ENCODE peak calls at places on chromosomes 16 and 17, in seven cellular contexts. Z, R, H, C, B, W and Y are unnamed samples.
A peak's percentile ranks its signal among the peaks of the same experiment; 100 is the strongest.

GRCh38 chr16:24652803-24653202 is 76.6 kb upstream of the TNRC6A start:
- DNase-seq in Z (no peak), R (no peak), H (no peak), C (no peak), B (no peak), W (no peak), Y (no peak)

GRCh38 chr16:48537909-48538745 is 71.9 kb downstream of the N4BP1 start:
- DNase-seq in Z (no peak), R (no peak), H (no peak), C (no peak), B (no peak), W (no peak), Y (no peak)

GRCh38 chr17:17109231-17109630 is 67.0 kb downstream of the MPRIP start:
- DNase-seq in Z (no peak), R (no peak), H (no peak), C (no peak), B (peak; percentile 46), W (no peak), Y (no peak)

GRCh38 chr17:8117980-8118768 is at the start of gene ALOXE3:
- DNase-seq in Z (peak; percentile 65), R (peak; percentile 29), H (peak; percentile 73), C (no peak), B (peak; percentile 62), W (peak; percentile 97), Y (peak; percentile 41)

GRCh38 chr17:12859520-12859919 is 70.2 kb downstream of the ARHGAP44 start:
- DNase-seq in Z (no peak), R (no peak), H (no peak), C (peak; percentile 31), B (no peak), W (no peak), Y (no peak)

GRCh38 chr16:30340621-30341020 is 14.5 kb downstream of the CD2BP2 start:
- DNase-seq in Z (no peak), R (no peak), H (no peak), C (no peak), B (no peak), W (no peak), Y (no peak)

GRCh38 chr16:85863384-85863774 is 35.6 kb upstream of the IRF8 start:
- DNase-seq in Z (no peak), R (no peak), H (no peak), C (no peak), B (no peak), W (peak; percentile 29), Y (no peak)

GRCh38 chr16:14307623-14308356 is 236.7 kb downstream of the MRTFB start:
- DNase-seq in Z (no peak), R (no peak), H (peak; percentile 35), C (peak; percentile 56), B (no peak), W (no peak), Y (peak; percentile 33)

GRCh38 chr17:76166168-76166567 is 25.1 kb upstream of the FOXJ1 start:
- DNase-seq in Z (no peak), R (no peak), H (no peak), C (peak; percentile 32), B (no peak), W (no peak), Y (no peak)

GRCh38 chr16:57022445-57022844 is 33.1 kb downstream of the NLRC5 start:
- DNase-seq in Z (no peak), R (no peak), H (no peak), C (no peak), B (no peak), W (no peak), Y (no peak)

GRCh38 chr16:60648260-60648659 is 1388.0 kb downstream of the CDH8 start:
- DNase-seq in Z (no peak), R (no peak), H (no peak), C (no peak), B (no peak), W (no peak), Y (no peak)

GRCh38 chr17:48907713-48908046 is 527 bp upstream of the UBE2Z start:
- DNase-seq in Z (peak; percentile 89), R (no peak), H (no peak), C (peak; percentile 45), B (no peak), W (no peak), Y (no peak)

GRCh38 chr16:83842755-83843507 is 35.2 kb downstream of the HSBP1 start:
- DNase-seq in Z (peak; percentile 74), R (no peak), H (no peak), C (no peak), B (no peak), W (no peak), Y (no peak)

GRCh38 chr17:47164263-47164662 is 24.8 kb downstream of the CDC27 start:
- DNase-seq in Z (no peak), R (no peak), H (no peak), C (no peak), B (no peak), W (no peak), Y (no peak)

GRCh38 chr17:75130059-75130631 is 1.4 kb downstream of the NT5C start:
- DNase-seq in Z (no peak), R (no peak), H (no peak), C (no peak), B (no peak), W (no peak), Y (no peak)

GRCh38 chr17:80101946-80102706 is 745 bp downstream of the GAA start:
- DNase-seq in Z (peak; percentile 69), R (no peak), H (peak; percentile 58), C (no peak), B (peak; percentile 54), W (peak; percentile 19), Y (no peak)

GRCh38 chr16:56774009-56774408 is 44.1 kb downstream of the NUP93 start:
- DNase-seq in Z (no peak), R (no peak), H (no peak), C (no peak), B (no peak), W (no peak), Y (no peak)

GRCh38 chr17:41098476-41098875 is 534 bp upstream of the KRTAP4-8 start:
- DNase-seq in Z (no peak), R (no peak), H (no peak), C (no peak), B (no peak), W (no peak), Y (no peak)

GRCh38 chr17:17167356-17167755 is 38.8 kb downstream of the PLD6 start:
- DNase-seq in Z (no peak), R (no peak), H (no peak), C (no peak), B (no peak), W (no peak), Y (no peak)

GRCh38 chr17:75504347-75505151 is 10.8 kb downstream of the CASKIN2 start:
- DNase-seq in Z (peak; percentile 11), R (peak; percentile 16), H (peak; percentile 53), C (no peak), B (no peak), W (peak; percentile 49), Y (peak; percentile 68)

GRCh38 chr17:73639926-73640325 is 4.3 kb downstream of the SDK2 start:
- DNase-seq in Z (no peak), R (no peak), H (no peak), C (no peak), B (no peak), W (no peak), Y (peak; percentile 6)

GRCh38 chr16:31386157-31386984 is 6.8 kb upstream of the ITGAD start:
- DNase-seq in Z (peak; percentile 1), R (no peak), H (peak; percentile 33), C (peak; percentile 13), B (no peak), W (peak; percentile 80), Y (peak; percentile 62)

GRCh38 chr16:86608301-86608747 is 30.0 kb downstream of the FOXL1 start:
- DNase-seq in Z (peak; percentile 97), R (no peak), H (no peak), C (no peak), B (no peak), W (no peak), Y (no peak)

GRCh38 chr17:37546242-37546641 is 56.6 kb downstream of the DUSP14 start:
- DNase-seq in Z (no peak), R (no peak), H (no peak), C (no peak), B (no peak), W (no peak), Y (no peak)

GRCh38 chr16:56637814-56638750 is at the start of gene MT1A:
- DNase-seq in Z (peak; percentile 36), R (no peak), H (peak; percentile 76), C (no peak), B (no peak), W (peak; percentile 24), Y (peak; percentile 50)

GRCh38 chr16:52439171-52439701 is 107.7 kb downstream of the TOX3 start:
- DNase-seq in Z (no peak), R (no peak), H (no peak), C (no peak), B (no peak), W (no peak), Y (no peak)

GRCh38 chr16:66359012-66359411 is 7.5 kb upstream of the CDH5 start:
- DNase-seq in Z (peak; percentile 18), R (no peak), H (no peak), C (no peak), B (no peak), W (peak; percentile 35), Y (no peak)

GRCh38 chr17:45841883-45842525 is 2.7 kb upstream of the SPPL2C start:
- DNase-seq in Z (no peak), R (no peak), H (no peak), C (no peak), B (no peak), W (peak; percentile 67), Y (no peak)

GRCh38 chr16:84552135-84552534 is 47.7 kb upstream of the MEAK7 start:
- DNase-seq in Z (no peak), R (no peak), H (no peak), C (no peak), B (no peak), W (no peak), Y (no peak)